ENCODE peak calls at places on chromosome 10, in ten cellular contexts. R, D, G, J, A, Z, B, U, K and I are unnamed samples.

GRCh38 chr10:100864981-100865380 is 47.8 kb upstream of the SLF2 start:
- DNase-seq in A (peak), D (no peak), B (no peak), Z (no peak), K (no peak), G (no peak), R (no peak), J (no peak), U (no peak), I (no peak)

GRCh38 chr10:3002304-3002703 is 65.0 kb upstream of the PFKP start:
- DNase-seq in K (no peak), U (no peak), J (no peak), G (no peak), Z (no peak), R (no peak), A (no peak), B (no peak), D (no peak), I (no peak)

GRCh38 chr10:132436861-132437410 is 39.9 kb downstream of the PWWP2B start:
- DNase-seq in B (no peak), Z (no peak), D (no peak), R (no peak), G (peak), K (no peak), A (no peak), U (no peak), J (no peak), I (no peak)

GRCh38 chr10:112471878-112472487 is 25.0 kb downstream of the VTI1A start:
- DNase-seq in U (peak), A (no peak), K (no peak), J (no peak), Z (no peak), G (no peak), D (no peak), R (peak), B (peak), I (no peak)

GRCh38 chr10:15515207-15515606 is 144.1 kb upstream of the FAM171A1 start:
- DNase-seq in U (no peak), G (no peak), R (no peak), K (no peak), D (no peak), J (no peak), B (no peak), Z (peak), A (peak), I (no peak)

GRCh38 chr10:61832866-61833481 is 68.5 kb upstream of the ARID5B start:
- DNase-seq in U (no peak), K (no peak), A (no peak), Z (no peak), D (no peak), J (no peak), R (no peak), G (no peak), B (no peak), I (no peak)

GRCh38 chr10:35448687-35449662 is 112.7 kb downstream of the CCNY start:
- DNase-seq in U (no peak), B (no peak), K (peak), J (no peak), G (no peak), A (no peak), D (peak), R (no peak), Z (no peak), I (no peak)

GRCh38 chr10:98267894-98268693 is at the start of gene LOXL4:
- DNase-seq in Z (peak), D (no peak), B (peak), G (no peak), A (no peak), R (peak), J (peak), K (peak), U (no peak), I (no peak)

GRCh38 chr10:75870039-75870645 is 438.7 kb downstream of the LRMDA start:
- DNase-seq in G (no peak), Z (no peak), A (no peak), D (no peak), J (no peak), R (no peak), K (no peak), U (no peak), B (no peak), I (no peak)

GRCh38 chr10:2214035-2214434 is 476.7 kb upstream of the ADARB2 start:
- DNase-seq in G (no peak), D (no peak), U (no peak), J (no peak), K (no peak), A (no peak), B (no peak), Z (no peak), R (no peak), I (no peak)

GRCh38 chr10:11359849-11360248 is 251.6 kb downstream of the USP6NL start:
- DNase-seq in J (no peak), R (no peak), A (no peak), U (no peak), D (no peak), G (no peak), B (no peak), K (no peak), Z (no peak), I (no peak)

GRCh38 chr10:43230101-43230908 is 36.6 kb downstream of the RASGEF1A start:
- DNase-seq in D (peak), K (no peak), Z (no peak), R (no peak), A (peak), G (peak), U (no peak), B (no peak), J (peak), I (no peak)

GRCh38 chr10:131886181-131886716 is 14.6 kb upstream of the PPP2R2D start:
- DNase-seq in K (no peak), D (no peak), U (no peak), R (peak), G (peak), B (no peak), J (no peak), A (no peak), Z (no peak), I (no peak)

GRCh38 chr10:127966875-127967274 is 60.0 kb downstream of the PTPRE start:
- DNase-seq in A (no peak), U (no peak), G (no peak), Z (no peak), D (no peak), J (peak), B (no peak), K (no peak), R (no peak), I (no peak)

GRCh38 chr10:120945801-120946302 is 94.7 kb downstream of the WDR11 start:
- DNase-seq in R (no peak), G (no peak), A (peak), D (no peak), B (peak), U (no peak), J (peak), Z (peak), K (no peak), I (no peak)

GRCh38 chr10:75547391-75548298 is 116.2 kb downstream of the LRMDA start:
- DNase-seq in B (no peak), G (no peak), J (no peak), R (peak), D (no peak), U (no peak), K (no peak), A (no peak), Z (no peak), I (no peak)

GRCh38 chr10:49080071-49080470 is 35.3 kb downstream of the VSTM4 start:
- DNase-seq in B (no peak), J (peak), A (no peak), Z (no peak), K (peak), G (no peak), R (peak), U (no peak), D (no peak), I (no peak)

GRCh38 chr10:108112218-108112617 is 947.7 kb upstream of the SORCS1 start:
- DNase-seq in A (no peak), Z (no peak), B (peak), K (no peak), G (no peak), D (no peak), R (peak), J (no peak), U (no peak), I (no peak)

GRCh38 chr10:79089579-79090110 is 20.9 kb downstream of the ZMIZ1 start:
- DNase-seq in J (no peak), K (no peak), G (no peak), B (no peak), D (no peak), A (no peak), Z (no peak), U (no peak), R (no peak), I (no peak)
- TF ChIP-seq POLR2A in J (no peak), K (no peak), G (no peak), B (no peak), D (no peak), A (no peak), Z (no peak), U (no peak), R (no peak), I (no peak)

GRCh38 chr10:102799691-102800435 is 37.4 kb downstream of the CYP17A1 start:
- DNase-seq in D (no peak), J (no peak), G (no peak), A (no peak), R (no peak), Z (no peak), B (no peak), U (no peak), K (no peak), I (no peak)

GRCh38 chr10:102795453-102796406 is 41.5 kb downstream of the CYP17A1 start:
- DNase-seq in G (no peak), D (no peak), K (no peak), R (peak), A (no peak), J (no peak), U (no peak), Z (no peak), B (no peak), I (no peak)

GRCh38 chr10:102800601-102801335 is 36.4 kb downstream of the CYP17A1 start:
- DNase-seq in R (no peak), G (no peak), A (no peak), K (no peak), Z (no peak), D (no peak), B (no peak), J (no peak), U (no peak), I (no peak)

GRCh38 chr10:102791754-102792153 is 45.5 kb downstream of the CYP17A1 start:
- DNase-seq in U (no peak), K (no peak), J (no peak), G (no peak), B (no peak), A (no peak), Z (no peak), D (no peak), R (no peak), I (no peak)

DNA sequence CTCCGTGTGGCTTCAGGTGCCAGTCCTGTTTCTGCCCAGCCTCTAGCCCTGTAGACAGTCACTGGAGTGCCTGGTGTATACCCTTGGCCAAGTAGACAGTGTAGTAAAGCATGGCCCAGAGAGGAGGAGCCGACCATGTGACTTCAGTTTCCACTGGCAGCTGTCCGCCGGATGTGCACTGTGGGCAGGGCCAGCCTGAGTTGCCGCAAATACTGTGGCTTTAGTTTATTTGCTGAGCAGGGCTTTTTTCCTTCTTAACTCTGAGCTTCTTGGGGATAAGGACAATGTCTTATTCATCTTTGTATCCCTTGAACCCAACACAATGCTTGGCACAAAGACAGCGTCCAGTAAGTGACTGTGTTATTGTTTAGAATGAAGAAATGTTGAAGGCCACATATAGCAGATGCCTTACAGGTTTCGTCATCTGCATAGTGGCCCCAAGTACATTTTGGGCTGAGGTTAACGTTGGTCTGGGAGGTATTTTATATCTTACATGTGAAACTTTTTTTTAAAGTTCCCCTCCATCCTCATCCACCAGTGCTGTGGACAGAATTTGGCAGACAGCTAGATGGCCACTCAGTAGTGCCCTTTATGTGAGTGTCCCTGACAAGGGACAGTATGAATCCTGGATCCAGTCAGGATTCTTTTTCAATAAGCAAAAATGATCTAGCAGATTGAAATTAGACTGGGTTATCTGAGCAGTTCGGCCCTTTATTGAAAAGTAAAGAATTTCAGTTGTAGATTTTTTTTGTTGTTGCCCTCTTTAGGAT is 40.6 kb downstream of the CYP17A1 start:
- DNase-seq in U (no peak), K (peak), A (peak), J (peak), B (no peak), G (peak), Z (peak), R (peak), D (peak), I (peak)
- TF ChIP-seq POLR2A in U (no peak), K (no peak), A (peak), J (no peak), B (no peak), G (no peak), Z (no peak), R (peak), D (peak), I (no peak)

GRCh38 chr10:119207367-119207668 is at the start of gene GRK5:
- DNase-seq in Z (peak), B (peak), D (peak), A (peak), U (peak), R (peak), G (peak), J (peak), K (peak), I (peak)
- TF ChIP-seq POLR2A in Z (no peak), B (peak), D (peak), A (peak), U (peak), R (peak), G (no peak), J (no peak), K (peak), I (no peak)

GRCh38 chr10:71639412-71639719 is 80.2 kb downstream of the C10orf105 start:
- DNase-seq in R (no peak), B (no peak), Z (no peak), D (no peak), J (no peak), G (no peak), K (no peak), U (no peak), A (peak), I (no peak)

GRCh38 chr10:71638577-71639411 is 80.8 kb downstream of the C10orf105 start:
- DNase-seq in U (no peak), A (peak), K (no peak), Z (no peak), J (no peak), R (peak), G (peak), B (no peak), D (no peak), I (no peak)

GRCh38 chr10:71643904-71644303 is 75.7 kb downstream of the C10orf105 start:
- DNase-seq in J (no peak), K (no peak), B (no peak), U (no peak), G (no peak), A (no peak), R (no peak), Z (no peak), D (no peak), I (no peak)

GRCh38 chr10:71641986-71642385 is 77.6 kb downstream of the C10orf105 start:
- DNase-seq in A (no peak), U (no peak), J (no peak), B (no peak), K (no peak), Z (no peak), G (no peak), R (no peak), D (no peak), I (no peak)

GRCh38 chr10:71641449-71641848 is 78.1 kb downstream of the C10orf105 start:
- DNase-seq in B (no peak), G (no peak), K (no peak), U (no peak), A (no peak), Z (no peak), J (no peak), R (no peak), D (no peak), I (no peak)
- TF ChIP-seq POLR2A in B (no peak), G (no peak), K (no peak), U (no peak), A (no peak), Z (no peak), J (no peak), R (no peak), D (no peak), I (no peak)

GRCh38 chr10:95341716-95342130 is 50.9 kb upstream of the PDLIM1 start:
- DNase-seq in D (no peak), Z (no peak), R (no peak), G (no peak), J (no peak), K (no peak), B (no peak), A (no peak), U (no peak), I (no peak)
- TF ChIP-seq POLR2A in D (no peak), Z (no peak), R (no peak), G (no peak), J (no peak), K (no peak), B (no peak), A (no peak), U (no peak), I (no peak)

DNA sequence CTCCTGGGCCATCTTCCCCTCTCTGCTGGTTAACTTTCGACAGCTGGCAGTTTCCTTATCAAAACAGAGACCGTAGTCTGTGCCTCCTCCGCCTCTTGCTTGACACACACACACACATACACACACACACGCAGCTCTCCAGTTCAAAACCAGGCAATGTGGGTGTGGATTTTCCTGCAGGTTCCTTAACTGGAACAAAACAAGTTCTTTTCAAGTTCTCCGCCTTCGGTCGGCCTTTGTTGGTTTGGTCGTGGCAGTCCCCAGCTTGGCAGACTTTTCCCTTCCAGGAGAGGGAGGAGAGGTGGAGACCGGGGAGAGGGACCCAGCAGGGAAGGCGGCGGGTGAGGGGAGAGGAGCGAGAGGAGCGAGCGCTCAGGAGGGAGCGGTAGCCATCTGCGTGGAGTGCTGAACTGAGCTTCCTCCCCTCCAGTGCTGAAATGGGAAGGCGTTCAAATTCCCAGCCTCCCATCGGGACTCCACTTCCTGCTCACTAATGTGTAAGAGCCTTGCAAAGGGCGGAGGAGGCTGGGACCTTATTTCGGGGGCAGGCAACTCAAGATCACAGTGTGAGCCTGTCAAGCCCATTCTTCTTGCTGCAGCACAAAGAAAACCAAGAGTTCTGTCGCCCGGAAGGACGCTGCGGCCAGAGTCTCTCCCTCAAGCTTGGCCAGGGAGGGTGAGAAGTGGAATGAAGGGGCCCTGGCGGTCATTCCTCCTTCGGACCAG is 120.6 kb downstream of the PRPF18 start:
- DNase-seq in A (peak), J (peak), K (peak), G (peak), U (no peak), R (peak), B (peak), D (peak), Z (peak), I (no peak)
- TF ChIP-seq POLR2A in A (no peak), J (no peak), K (no peak), G (no peak), U (no peak), R (no peak), B (peak), D (peak), Z (no peak), I (no peak)

GRCh38 chr10:110802551-110803238 is 69.0 kb upstream of the PDCD4 start:
- DNase-seq in B (no peak), Z (peak), R (peak), D (peak), A (peak), U (no peak), J (peak), G (peak), K (peak), I (no peak)
- TF ChIP-seq POLR2A in B (no peak), Z (no peak), R (no peak), D (no peak), A (no peak), U (no peak), J (no peak), G (no peak), K (no peak), I (no peak)

GRCh38 chr10:32446701-32447406 is 914 bp downstream of the CCDC7 start:
- DNase-seq in A (no peak), R (peak), B (peak), J (no peak), G (no peak), K (peak), Z (no peak), U (peak), D (no peak), I (no peak)

GRCh38 chr10:32445036-32445435 is 904 bp upstream of the CCDC7 start:
- DNase-seq in K (no peak), A (no peak), G (peak), J (no peak), D (no peak), R (peak), Z (no peak), U (no peak), B (peak), I (no peak)

GRCh38 chr10:32445740-32446615 is at the start of gene CCDC7:
- DNase-seq in D (peak), Z (peak), J (peak), K (peak), U (peak), A (peak), R (peak), B (peak), G (peak), I (peak)
- TF ChIP-seq POLR2A in D (peak), Z (no peak), J (no peak), K (peak), U (peak), A (peak), R (peak), B (peak), G (no peak), I (peak)

GRCh38 chr10:125159932-125160855 is at the start of gene CTBP2:
- DNase-seq in A (peak), R (peak), U (peak), J (peak), D (peak), G (peak), Z (peak), K (peak), B (peak), I (no peak)
- TF ChIP-seq POLR2A in A (no peak), R (no peak), U (peak), J (no peak), D (peak), G (no peak), Z (no peak), K (peak), B (peak), I (no peak)